ENCODE peak calls at places on chromosome 20, in seven cellular contexts. X is heart left ventricle, Z is ovary, T is IMR-90, F is uterus, L is Peyer's patch, A is breast epithelium. H is an unnamed sample.
A peak's percentile ranks its signal among the peaks of the same experiment; 100 is the strongest.

GRCh38 chr20:43658068-43658722 is 8.7 kb upstream of the MYBL2 start:
- DNase-seq in X (no peak), Z (no peak), T (peak; percentile 18), F (no peak), L (no peak), A (no peak), H (no peak)

GRCh38 chr20:23302386-23302785 is 48.2 kb upstream of the NXT1 start:
- DNase-seq in X (no peak), Z (no peak), T (no peak), F (no peak), L (no peak), A (peak; percentile 12), H (no peak)

GRCh38 chr20:40331249-40331648 is 357.8 kb downstream of the MAFB start:
- DNase-seq in X (no peak), Z (no peak), T (no peak), F (no peak), L (no peak), A (no peak), H (no peak)

GRCh38 chr20:22862645-22863230 is 172.4 kb upstream of the SSTR4 start:
- DNase-seq in X (peak; percentile 58), Z (no peak), T (no peak), F (no peak), L (no peak), A (no peak), H (no peak)

GRCh38 chr20:35478804-35479472 is 23.5 kb downstream of the CEP250 start:
- DNase-seq in X (no peak), Z (no peak), T (no peak), F (no peak), L (peak; percentile 61), A (no peak), H (peak; percentile 71)

GRCh38 chr20:610130-611046 is at the start of gene TCF15:
- DNase-seq in X (peak; percentile 78), Z (peak; percentile 28), T (no peak), F (no peak), L (no peak), A (peak; percentile 5), H (no peak)

GRCh38 chr20:62953839-62954703 is 1.6 kb downstream of the SLC17A9 start:
- DNase-seq in X (peak; percentile 81), Z (peak; percentile 85), T (peak; percentile 54), F (peak; percentile 52), L (peak; percentile 95), A (no peak), H (peak; percentile 98)

GRCh38 chr20:53495357-53495756 is 98.3 kb downstream of the ZNF217 start:
- DNase-seq in X (no peak), Z (no peak), T (peak; percentile 4), F (no peak), L (no peak), A (no peak), H (no peak)

GRCh38 chr20:10619427-10619826 is 54.4 kb downstream of the JAG1 start:
- DNase-seq in X (no peak), Z (no peak), T (peak; percentile 92), F (no peak), L (no peak), A (no peak), H (no peak)

GRCh38 chr20:57469418-57470211 is 55.3 kb downstream of the CTCFL start:
- DNase-seq in X (peak; percentile 58), Z (no peak), T (no peak), F (no peak), L (no peak), A (no peak), H (no peak)

GRCh38 chr20:56630506-56631317 is 1.6 kb downstream of the TFAP2C start:
- DNase-seq in X (no peak), Z (no peak), T (no peak), F (no peak), L (no peak), A (no peak), H (no peak)

GRCh38 chr20:1813674-1814635 is 81.3 kb upstream of the SIRPA start:
- DNase-seq in X (no peak), Z (no peak), T (no peak), F (no peak), L (no peak), A (no peak), H (no peak)

GRCh38 chr20:44176833-44177533 is 10.0 kb downstream of the JPH2 start:
- DNase-seq in X (peak; percentile 37), Z (no peak), T (no peak), F (no peak), L (no peak), A (no peak), H (no peak)

GRCh38 chr20:16664031-16664430 is 65.8 kb upstream of the SNRPB2 start:
- DNase-seq in X (no peak), Z (no peak), T (no peak), F (no peak), L (no peak), A (no peak), H (no peak)

GRCh38 chr20:3164043-3164762 is 4.5 kb upstream of the FASTKD5 start:
- DNase-seq in X (no peak), Z (no peak), T (no peak), F (no peak), L (no peak), A (no peak), H (no peak)

GRCh38 chr20:58976095-58976730 is 4.8 kb upstream of the NELFCD start:
- DNase-seq in X (no peak), Z (no peak), T (peak; percentile 6), F (no peak), L (no peak), A (no peak), H (no peak)

GRCh38 chr20:15627501-15627903 is 945.7 kb downstream of the KIF16B start:
- DNase-seq in X (no peak), Z (no peak), T (no peak), F (no peak), L (no peak), A (no peak), H (no peak)

GRCh38 chr20:41245086-41245707 is 72.3 kb downstream of the ZHX3 start:
- DNase-seq in X (peak; percentile 39), Z (no peak), T (peak; percentile 42), F (peak; percentile 45), L (no peak), A (no peak), H (no peak)

GRCh38 chr20:49245921-49246740 is 26.9 kb downstream of the DDX27 start:
- DNase-seq in X (no peak), Z (no peak), T (peak; percentile 55), F (no peak), L (no peak), A (no peak), H (peak; percentile 68)

GRCh38 chr20:64053841-64054661 is 4.6 kb upstream of the SOX18 start:
- DNase-seq in X (peak; percentile 88), Z (no peak), T (no peak), F (peak; percentile 74), L (no peak), A (no peak), H (no peak)

GRCh38 chr20:63497946-63498935 is 642 bp downstream of the EEF1A2 start:
- DNase-seq in X (peak; percentile 66), Z (no peak), T (peak; percentile 36), F (no peak), L (no peak), A (no peak), H (peak; percentile 39)

DNA sequence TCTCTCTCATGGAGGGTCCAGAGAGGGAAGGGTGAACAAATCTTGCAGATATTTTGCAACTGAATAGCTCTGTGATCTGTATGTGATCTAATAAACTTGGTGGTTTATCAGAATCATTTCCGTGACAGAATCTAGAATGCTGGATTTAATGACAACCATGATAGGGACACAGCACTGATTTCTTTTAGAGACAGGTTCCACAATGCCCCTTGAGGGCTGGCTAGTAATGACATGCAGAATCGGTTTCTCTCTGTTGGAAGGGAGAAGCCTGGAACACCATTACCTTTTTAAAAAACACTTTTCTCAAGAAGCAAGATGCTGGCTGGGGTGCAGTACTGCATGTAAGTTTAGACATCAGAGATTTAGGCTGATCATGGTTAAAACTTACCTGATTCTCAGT is 313.4 kb downstream of the CDH26 start:
- DNase-seq in X (no peak), Z (no peak), T (peak; percentile 12), F (no peak), L (no peak), A (no peak), H (no peak)
- TF ChIP-seq CTCF in X (peak; percentile 15), Z (no peak), T (peak; percentile 29), F (no peak), L (no peak), A (no peak), H (no peak)

GRCh38 chr20:61589055-61589385 is 337.0 kb downstream of the CDH4 start:
- DNase-seq in X (no peak), Z (no peak), T (peak; percentile 90), F (no peak), L (no peak), A (no peak), H (no peak)
- TF ChIP-seq POLR2A in X (no peak), Z (no peak), T (no peak), F (no peak), L (no peak), A (no peak), H (no peak)

GRCh38 chr20:46087161-46087560 is 2.6 kb downstream of the NCOA5 start:
- DNase-seq in X (no peak), Z (no peak), T (peak; percentile 42), F (no peak), L (no peak), A (no peak), H (peak; percentile 34)

GRCh38 chr20:46090095-46090388 is 280 bp upstream of the NCOA5 start:
- DNase-seq in X (no peak), Z (no peak), T (no peak), F (no peak), L (no peak), A (no peak), H (no peak)

GRCh38 chr20:46089338-46090094 is at the start of gene NCOA5:
- DNase-seq in X (peak; percentile 96), Z (peak; percentile 97), T (peak; percentile 95), F (peak; percentile 95), L (peak; percentile 93), A (peak; percentile 93), H (peak; percentile 98)

GRCh38 chr20:46089076-46089337 is 755 bp downstream of the NCOA5 start:
- DNase-seq in X (no peak), Z (no peak), T (peak; percentile 12), F (no peak), L (no peak), A (no peak), H (no peak)

GRCh38 chr20:46088409-46089075 is 1.2 kb downstream of the NCOA5 start:
- DNase-seq in X (no peak), Z (no peak), T (peak; percentile 8), F (no peak), L (no peak), A (no peak), H (peak; percentile 46)
- TF ChIP-seq CTCF in X (no peak), Z (no peak), T (peak; percentile 2), F (no peak), L (no peak), A (no peak), H (no peak)

GRCh38 chr20:25510202-25510601 is 75.1 kb downstream of the NINL start:
- DNase-seq in X (no peak), Z (no peak), T (no peak), F (no peak), L (no peak), A (no peak), H (no peak)

GRCh38 chr20:25510721-25511120 is 74.6 kb downstream of the NINL start:
- DNase-seq in X (no peak), Z (no peak), T (no peak), F (no peak), L (no peak), A (no peak), H (no peak)

GRCh38 chr20:25507385-25508082 is 77.8 kb downstream of the NINL start:
- DNase-seq in X (no peak), Z (no peak), T (no peak), F (no peak), L (no peak), A (no peak), H (no peak)

GRCh38 chr20:25509084-25509483 is 76.2 kb downstream of the NINL start:
- DNase-seq in X (no peak), Z (no peak), T (no peak), F (no peak), L (no peak), A (no peak), H (no peak)

GRCh38 chr20:25508083-25508770 is 77.1 kb downstream of the NINL start:
- DNase-seq in X (no peak), Z (peak; percentile 62), T (peak; percentile 85), F (no peak), L (no peak), A (no peak), H (no peak)
- TF ChIP-seq POLR2A in X (no peak), Z (no peak), T (no peak), F (no peak), L (no peak), A (no peak), H (no peak)